ENCODE peak calls at places on chromosomes 7 and 10, in eight cellular contexts. Y is HCT116, A is PC-9, F is fibroblast of pulmonary artery, N is tibial nerve, U is fibroblast of the aortic adventitia, B is GM23338, P is DND-41. Q is an unnamed sample.

GRCh38 chr10:20473361-20473760 is 423.8 kb downstream of the NEBL start:
- DNase-seq in Y (no peak), A (no peak), F (no peak), N (no peak), U (no peak), B (no peak), P (no peak), Q (no peak)

GRCh38 chr10:121690152-121690551 is 91.9 kb upstream of the FGFR2 start:
- DNase-seq in Y (no peak), A (no peak), F (no peak), N (no peak), U (no peak), B (no peak), P (no peak), Q (no peak)

GRCh38 chr10:62081322-62081945 is 179.9 kb downstream of the ARID5B start:
- DNase-seq in Y (no peak), A (no peak), F (peak), N (no peak), U (peak), B (no peak), P (no peak), Q (peak)

GRCh38 chr7:141874787-141875186 is 33.5 kb upstream of the PRSS37 start:
- DNase-seq in Y (no peak), A (no peak), F (no peak), N (no peak), U (no peak), B (peak), P (no peak), Q (no peak)

GRCh38 chr7:112566392-112567324 is 85.9 kb downstream of the LSMEM1 start:
- DNase-seq in Y (no peak), A (no peak), F (no peak), N (no peak), U (no peak), B (no peak), P (no peak), Q (no peak)

GRCh38 chr7:80467069-80467468 is 44.8 kb downstream of the GNAT3 start:
- DNase-seq in Y (no peak), A (no peak), F (peak), N (no peak), U (no peak), B (no peak), P (no peak), Q (peak)

GRCh38 chr10:16995867-16996529 is 133.6 kb downstream of the CUBN start:
- DNase-seq in Y (no peak), A (no peak), F (peak), N (no peak), U (peak), B (peak), P (no peak), Q (peak)

GRCh38 chr7:77950548-77950947 is 152.0 kb downstream of the PHTF2 start:
- DNase-seq in Y (no peak), A (no peak), F (no peak), N (no peak), U (no peak), B (no peak), P (no peak), Q (no peak)

GRCh38 chr7:101819183-101819582 is 1.8 kb downstream of the CUX1 start:
- DNase-seq in Y (no peak), A (no peak), F (no peak), N (no peak), U (no peak), B (no peak), P (no peak), Q (no peak)

GRCh38 chr7:8637322-8637721 is 203.9 kb downstream of the NXPH1 start:
- DNase-seq in Y (no peak), A (no peak), F (no peak), N (no peak), U (no peak), B (no peak), P (no peak), Q (no peak)

GRCh38 chr10:35058134-35058533 is 32.0 kb downstream of the CUL2 start:
- DNase-seq in Y (no peak), A (peak), F (peak), N (no peak), U (peak), B (peak), P (no peak), Q (peak)

GRCh38 chr10:6729071-6729773 is 149.1 kb upstream of the PRKCQ start:
- DNase-seq in Y (no peak), A (peak), F (peak), N (no peak), U (peak), B (no peak), P (no peak), Q (peak)

GRCh38 chr10:91103384-91104184 is 116.9 kb upstream of the PCGF5 start:
- DNase-seq in Y (no peak), A (no peak), F (peak), N (no peak), U (no peak), B (no peak), P (peak), Q (peak)

GRCh38 chr7:104789780-104790179 is 224.2 kb upstream of the KMT2E start:
- DNase-seq in Y (no peak), A (no peak), F (no peak), N (no peak), U (no peak), B (no peak), P (no peak), Q (no peak)

GRCh38 chr7:41967156-41967555 is 264.3 kb upstream of the INHBA start:
- DNase-seq in Y (no peak), A (no peak), F (peak), N (no peak), U (peak), B (no peak), P (no peak), Q (no peak)

GRCh38 chr10:46328853-46329689 is 42.3 kb downstream of the ANTXRL start:
- DNase-seq in Y (no peak), A (no peak), F (no peak), N (no peak), U (no peak), B (no peak), P (no peak), Q (no peak)

GRCh38 chr10:21030096-21030495 is 133.0 kb upstream of the NEBL start:
- DNase-seq in Y (no peak), A (peak), F (peak), N (no peak), U (no peak), B (no peak), P (no peak), Q (peak)

GRCh38 chr10:31697271-31698168 is 231.1 kb downstream of the ARHGAP12 start:
- DNase-seq in Y (no peak), A (no peak), F (peak), N (peak), U (peak), B (no peak), P (no peak), Q (peak)

GRCh38 chr7:28473567-28474266 is 61.4 kb downstream of the CREB5 start:
- DNase-seq in Y (no peak), A (no peak), F (no peak), N (peak), U (no peak), B (no peak), P (no peak), Q (no peak)

GRCh38 chr7:132580717-132581285 is 4.5 kb upstream of the PLXNA4 start:
- DNase-seq in Y (peak), A (peak), F (peak), N (no peak), U (peak), B (peak), P (peak), Q (peak)

GRCh38 chr7:45151131-45151684 is 6.4 kb upstream of the RAMP3 start:
- DNase-seq in Y (no peak), A (no peak), F (no peak), N (no peak), U (no peak), B (no peak), P (no peak), Q (no peak)

GRCh38 chr7:116713918-116714317 is 41.9 kb downstream of the MET start:
- DNase-seq in Y (no peak), A (no peak), F (no peak), N (no peak), U (peak), B (no peak), P (no peak), Q (peak)

GRCh38 chr7:36794689-36795088 is 70.4 kb upstream of the AOAH start:
- DNase-seq in Y (no peak), A (no peak), F (peak), N (no peak), U (no peak), B (no peak), P (peak), Q (no peak)

GRCh38 chr10:114491419-114491818 is 87.1 kb upstream of the AFAP1L2 start:
- DNase-seq in Y (no peak), A (no peak), F (no peak), N (no peak), U (peak), B (no peak), P (no peak), Q (no peak)

GRCh38 chr7:92340016-92340415 is 94.2 kb downstream of the ANKIB1 start:
- DNase-seq in Y (no peak), A (no peak), F (no peak), N (no peak), U (no peak), B (no peak), P (no peak), Q (no peak)

GRCh38 chr7:99837649-99838361 is 10.0 kb downstream of the CYP3A43 start:
- DNase-seq in Y (no peak), A (peak), F (peak), N (no peak), U (peak), B (no peak), P (no peak), Q (no peak)

GRCh38 chr10:113540845-113541553 is 11.9 kb upstream of the HABP2 start:
- DNase-seq in Y (no peak), A (no peak), F (no peak), N (no peak), U (no peak), B (no peak), P (no peak), Q (no peak)

GRCh38 chr7:771241-772004 is 44.3 kb upstream of the PRKAR1B start:
- DNase-seq in Y (no peak), A (no peak), F (peak), N (peak), U (peak), B (no peak), P (no peak), Q (peak)

GRCh38 chr10:122142652-122143237 is 128.4 kb upstream of the BTBD16 start:
- DNase-seq in Y (no peak), A (no peak), F (no peak), N (no peak), U (no peak), B (peak), P (peak), Q (no peak)

GRCh38 chr7:96598421-96598820 is 111.2 kb downstream of the SEM1 start:
- DNase-seq in Y (no peak), A (no peak), F (no peak), N (no peak), U (no peak), B (no peak), P (no peak), Q (no peak)

GRCh38 chr10:99788598-99789259 is 6.3 kb downstream of the ABCC2 start:
- DNase-seq in Y (no peak), A (no peak), F (peak), N (peak), U (peak), B (no peak), P (no peak), Q (peak)

GRCh38 chr10:56349611-56350010 is 11.4 kb downstream of the ZWINT start:
- DNase-seq in Y (no peak), A (no peak), F (no peak), N (no peak), U (no peak), B (no peak), P (no peak), Q (no peak)

GRCh38 chr10:84715911-84716310 is 387.5 kb downstream of the CCSER2 start:
- DNase-seq in Y (peak), A (no peak), F (peak), N (no peak), U (no peak), B (peak), P (peak), Q (peak)

GRCh38 chr10:75950307-75950706 is 518.9 kb downstream of the LRMDA start:
- DNase-seq in Y (no peak), A (no peak), F (no peak), N (no peak), U (no peak), B (no peak), P (no peak), Q (no peak)

GRCh38 chr7:100128602-100128963 is 1.8 kb downstream of the MBLAC1 start:
- DNase-seq in Y (no peak), A (no peak), F (no peak), N (no peak), U (no peak), B (no peak), P (no peak), Q (no peak)

GRCh38 chr7:142257958-142258357 is at the start of gene PRSS58:
- DNase-seq in Y (no peak), A (no peak), F (no peak), N (no peak), U (no peak), B (no peak), P (no peak), Q (no peak)

GRCh38 chr10:124321433-124322072 is 97.2 kb downstream of the OAT start:
- DNase-seq in Y (no peak), A (no peak), F (no peak), N (no peak), U (no peak), B (no peak), P (no peak), Q (no peak)

GRCh38 chr10:124320778-124321432 is 97.8 kb downstream of the OAT start:
- DNase-seq in Y (no peak), A (no peak), F (no peak), N (no peak), U (no peak), B (no peak), P (no peak), Q (no peak)

GRCh38 chr10:124318811-124319210 is 99.9 kb downstream of the OAT start:
- DNase-seq in Y (no peak), A (no peak), F (no peak), N (no peak), U (no peak), B (no peak), P (no peak), Q (no peak)

GRCh38 chr10:124318076-124318475 is 100.6 kb downstream of the OAT start:
- DNase-seq in Y (no peak), A (no peak), F (no peak), N (no peak), U (no peak), B (no peak), P (no peak), Q (no peak)

DNA sequence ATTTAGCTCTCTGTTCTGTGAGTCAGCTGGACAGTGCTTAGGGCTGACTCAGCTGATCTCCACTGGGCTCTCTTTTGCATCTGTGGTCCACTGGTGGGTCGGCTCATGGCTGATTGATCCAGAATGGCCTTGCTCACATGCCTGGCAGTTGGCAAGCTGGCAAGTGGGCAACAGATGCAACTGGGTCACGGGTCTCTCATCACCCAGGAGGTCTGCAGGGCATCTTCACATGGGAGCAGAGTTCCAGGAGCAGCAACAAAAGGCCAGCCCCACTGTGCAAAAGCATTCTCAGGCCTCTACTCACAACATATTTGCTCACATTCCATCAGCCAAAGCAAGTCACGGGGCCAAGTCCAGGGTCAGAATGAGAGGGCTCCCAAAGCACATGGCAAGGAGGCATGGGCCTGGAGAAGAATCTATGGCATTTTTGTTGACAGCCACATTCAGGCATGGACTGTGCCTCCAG is 98.8 kb downstream of the OAT start:
- DNase-seq in Y (no peak), A (no peak), F (no peak), N (no peak), U (no peak), B (no peak), P (no peak), Q (no peak)
- H3K4me3 ChIP-seq in Y (no peak), A (no peak), F (no peak), N (no peak), U (no peak), B (no peak), P (no peak), Q (no peak)

DNA sequence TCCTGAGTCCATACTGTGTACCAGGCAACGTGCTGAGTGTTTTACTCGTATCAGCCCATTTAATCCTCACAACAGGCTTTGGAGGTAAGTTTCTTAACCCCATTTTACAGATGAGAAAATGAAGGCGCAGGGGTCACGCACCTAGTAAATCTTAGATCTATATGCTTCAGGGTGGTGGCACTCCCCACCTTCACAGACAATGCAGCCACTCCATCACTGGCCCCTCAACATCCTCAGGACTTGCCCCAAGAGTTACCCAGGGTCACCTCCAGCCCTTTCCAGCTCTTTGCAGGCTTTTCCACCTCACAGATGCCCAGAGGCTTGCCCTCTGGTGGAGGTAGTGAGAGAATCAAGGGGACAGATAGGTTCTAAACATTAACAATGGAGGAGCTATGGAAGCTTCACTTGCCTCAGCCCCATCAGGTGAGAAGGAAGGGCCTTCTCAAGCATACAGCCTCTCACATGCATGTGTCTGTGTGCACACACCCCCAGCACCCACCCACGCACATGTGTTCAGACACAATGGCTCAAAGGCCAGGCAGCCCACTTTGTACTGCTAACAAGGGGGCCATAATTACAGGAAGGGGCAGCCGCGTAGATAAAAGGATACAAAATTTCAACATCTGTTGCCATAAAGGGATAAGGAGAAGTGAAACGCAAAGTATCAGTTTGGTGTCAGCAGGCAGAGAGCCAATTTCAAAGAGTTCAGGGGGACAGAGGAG is 29.1 kb downstream of the DPCD start:
- DNase-seq in Y (no peak), A (no peak), F (no peak), N (no peak), U (no peak), B (peak), P (no peak), Q (no peak)
- TF ChIP-seq CTCF in Y (peak), A (no peak), F (peak), N (no peak), U (no peak), B (peak), P (no peak), Q (no peak)

GRCh38 chr10:11403116-11403515 is 208.3 kb downstream of the USP6NL start:
- DNase-seq in Y (no peak), A (no peak), F (no peak), N (no peak), U (no peak), B (no peak), P (peak), Q (no peak)
- H3K4me3 ChIP-seq in Y (no peak), A (no peak), F (no peak), N (no peak), U (no peak), B (no peak), P (peak), Q (no peak)

GRCh38 chr10:71429929-71430328 is 33.2 kb downstream of the CDH23 start:
- DNase-seq in Y (no peak), A (no peak), F (no peak), N (no peak), U (no peak), B (peak), P (no peak), Q (no peak)
- TF ChIP-seq CTCF in Y (peak), A (peak), F (no peak), N (no peak), U (peak), B (peak), P (no peak), Q (peak)